ENCODE peak calls at places on chromosomes 1 and 21, in four cellular contexts. R, O, I and Q are unnamed samples.

GRCh38 chr1:182616130-182617074 is 12.2 kb upstream of the RGS16 start:
- DNase-seq in R (peak; percentile 74), O (no peak), I (peak; percentile 70), Q (peak; percentile 17)

GRCh38 chr1:221411283-221411682 is 330.6 kb downstream of the DUSP10 start:
- DNase-seq in R (no peak), O (no peak), I (no peak), Q (peak; percentile 85)

GRCh38 chr1:184535191-184535970 is 148.6 kb downstream of the C1orf21 start:
- DNase-seq in R (no peak), O (no peak), I (no peak), Q (peak; percentile 55)

GRCh38 chr21:30831194-30831765 is 1.7 kb upstream of the KRTAP7-1 start:
- DNase-seq in R (peak; percentile 21), O (peak; percentile 3), I (peak; percentile 77), Q (no peak)

GRCh38 chr21:36773111-36773510 is 74.2 kb downstream of the SIM2 start:
- DNase-seq in R (no peak), O (no peak), I (no peak), Q (peak; percentile 26)

GRCh38 chr21:35102488-35103407 is 53.6 kb upstream of the RUNX1 start:
- DNase-seq in R (no peak), O (no peak), I (no peak), Q (no peak)

GRCh38 chr1:151816964-151817730 is 11.9 kb upstream of the LINGO4 start:
- DNase-seq in R (no peak), O (no peak), I (no peak), Q (no peak)

GRCh38 chr1:188241629-188242028 is 1412.9 kb downstream of the PLA2G4A start:
- DNase-seq in R (no peak), O (no peak), I (no peak), Q (no peak)

GRCh38 chr1:91007827-91008226 is 14.0 kb downstream of the ZNF644 start:
- DNase-seq in R (no peak), O (no peak), I (no peak), Q (no peak)

GRCh38 chr1:100308777-100309176 is 42.8 kb downstream of the RTCA start:
- DNase-seq in R (no peak), O (no peak), I (no peak), Q (peak; percentile 74)

GRCh38 chr1:55437692-55438091 is 222.5 kb upstream of the USP24 start:
- DNase-seq in R (no peak), O (no peak), I (no peak), Q (no peak)

GRCh38 chr1:3910049-3910731 is 10.1 kb upstream of the C1orf174 start:
- DNase-seq in R (no peak), O (no peak), I (no peak), Q (no peak)

GRCh38 chr1:28680141-28680540 is 11.6 kb downstream of the GMEB1 start:
- DNase-seq in R (no peak), O (no peak), I (no peak), Q (no peak)

GRCh38 chr1:225738763-225739162 is 38.9 kb upstream of the SRP9 start:
- DNase-seq in R (no peak), O (no peak), I (no peak), Q (no peak)

GRCh38 chr1:53737648-53738204 is 1.2 kb downstream of the GLIS1 start:
- DNase-seq in R (peak; percentile 63), O (no peak), I (peak; percentile 72), Q (peak; percentile 13)

GRCh38 chr1:81600878-81601658 is 199.7 kb upstream of the ADGRL2 start:
- DNase-seq in R (peak; percentile 17), O (no peak), I (no peak), Q (no peak)

GRCh38 chr1:236207121-236207520 is 64.8 kb downstream of the GPR137B start:
- DNase-seq in R (no peak), O (no peak), I (no peak), Q (no peak)

GRCh38 chr1:227919916-227920315 is 27.8 kb downstream of the WNT9A start:
- DNase-seq in R (peak; percentile 87), O (no peak), I (no peak), Q (no peak)

GRCh38 chr1:77536813-77537212 is 145.6 kb downstream of the ZZZ3 start:
- DNase-seq in R (no peak), O (peak; percentile 88), I (no peak), Q (peak; percentile 81)

GRCh38 chr1:112759228-112759627 is 44.1 kb upstream of the PPM1J start:
- DNase-seq in R (no peak), O (no peak), I (no peak), Q (no peak)

GRCh38 chr1:182003953-182004586 is 57.4 kb downstream of the ZNF648 start:
- DNase-seq in R (peak; percentile 6), O (no peak), I (no peak), Q (no peak)

GRCh38 chr1:67632811-67633478 is 52.1 kb upstream of the GADD45A start:
- DNase-seq in R (peak; percentile 12), O (no peak), I (peak; percentile 17), Q (no peak)

GRCh38 chr1:241475688-241476087 is 43.9 kb downstream of the FH start:
- DNase-seq in R (no peak), O (no peak), I (no peak), Q (peak; percentile 51)

GRCh38 chr1:211515090-211516023 is 23.4 kb upstream of the RD3 start:
- DNase-seq in R (peak; percentile 94), O (peak; percentile 93), I (peak; percentile 91), Q (peak; percentile 72)

GRCh38 chr1:160705176-160705745 is 6.4 kb downstream of the CD48 start:
- DNase-seq in R (no peak), O (no peak), I (no peak), Q (no peak)

GRCh38 chr1:193905288-193906085 is 719.1 kb upstream of the B3GALT2 start:
- DNase-seq in R (no peak), O (no peak), I (no peak), Q (no peak)

GRCh38 chr1:67575861-67576260 is 109.1 kb upstream of the GADD45A start:
- DNase-seq in R (no peak), O (no peak), I (no peak), Q (peak; percentile 54)

GRCh38 chr1:161816201-161816600 is 50.1 kb downstream of the ATF6 start:
- DNase-seq in R (peak; percentile 3), O (no peak), I (no peak), Q (no peak)

GRCh38 chr21:42175110-42175710 is 43.7 kb upstream of the ABCG1 start:
- DNase-seq in R (no peak), O (no peak), I (no peak), Q (no peak)

GRCh38 chr1:82160036-82160435 is 359.3 kb downstream of the ADGRL2 start:
- DNase-seq in R (no peak), O (no peak), I (no peak), Q (no peak)

GRCh38 chr1:246107516-246108277 is 399.4 kb downstream of the SMYD3 start:
- DNase-seq in R (peak; percentile 57), O (no peak), I (no peak), Q (peak; percentile 30)

GRCh38 chr1:226052061-226052460 is 10.5 kb upstream of the H3-3A start:
- DNase-seq in R (no peak), O (no peak), I (no peak), Q (no peak)

GRCh38 chr1:233908092-233908491 is 3.6 kb downstream of the SLC35F3 start:
- DNase-seq in R (no peak), O (no peak), I (no peak), Q (no peak)

GRCh38 chr1:103197266-103197665 is 88.9 kb upstream of the COL11A1 start:
- DNase-seq in R (no peak), O (no peak), I (no peak), Q (no peak)
- TF ChIP-seq POLR2AphosphoS5 in R (no peak), O (no peak), I (no peak), Q (no peak)

DNA sequence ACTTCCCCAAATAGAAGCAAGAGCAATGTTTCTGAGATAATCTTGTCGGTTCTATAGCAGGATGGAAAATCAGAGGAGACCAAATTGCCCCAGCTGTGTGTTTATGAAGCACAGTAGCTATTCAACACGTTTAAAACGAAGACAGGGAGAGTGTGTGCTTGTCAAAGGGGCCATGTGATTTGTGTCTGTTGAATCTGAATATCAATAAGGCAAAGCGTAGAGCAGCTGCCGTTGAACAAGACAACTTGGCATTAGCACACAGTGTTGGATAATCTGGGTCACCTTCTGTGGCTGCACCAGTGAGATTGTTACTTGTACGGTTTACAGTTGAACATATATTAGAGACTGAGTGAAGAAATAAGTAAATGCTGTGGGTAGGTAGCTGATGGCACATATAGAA is 1.0 kb downstream of the CRB1 start:
- DNase-seq in R (no peak), O (no peak), I (no peak), Q (no peak)
- H3K9ac ChIP-seq in R (no peak overlapping the region), O (no peak overlapping the region), I (no peak overlapping the region), Q (no peak overlapping the region)

DNA sequence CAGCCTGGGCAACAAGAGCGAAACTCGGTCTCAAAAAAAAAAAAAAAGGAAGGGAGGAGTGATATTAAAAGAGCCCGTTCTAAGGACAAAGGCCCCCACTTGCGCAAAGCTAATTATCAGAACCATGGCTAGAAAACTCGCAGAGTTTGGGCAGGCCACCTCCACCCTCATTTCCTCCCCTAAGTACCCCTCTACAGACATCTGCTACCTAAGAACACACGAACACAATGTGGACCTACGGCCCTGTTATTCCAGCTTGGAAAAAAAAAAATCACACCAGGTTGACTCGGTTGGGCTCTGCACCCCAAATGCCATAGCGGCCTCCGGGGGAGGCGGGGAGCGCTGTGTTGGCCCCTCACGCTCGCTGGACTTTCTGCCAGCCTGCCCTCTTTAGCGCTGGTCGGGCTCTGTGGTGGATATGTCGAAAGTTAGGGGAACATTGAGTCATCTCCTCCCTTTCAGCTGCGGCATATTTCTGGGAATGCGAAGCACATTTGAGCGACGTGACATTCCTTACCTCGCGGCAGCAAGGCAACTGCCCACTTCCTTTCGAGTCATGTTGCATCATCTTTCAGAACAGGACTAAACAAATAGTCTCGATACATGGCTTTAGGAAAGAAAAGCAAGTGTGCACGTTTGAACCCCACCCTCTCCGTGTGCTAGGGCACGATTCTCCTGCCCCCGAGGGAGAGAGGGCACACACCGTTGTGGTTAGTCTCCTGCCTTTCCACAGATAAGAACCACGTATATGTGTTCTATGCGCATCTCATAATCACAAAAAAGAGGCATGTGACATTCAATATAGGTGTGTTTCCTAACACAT is 106.1 kb upstream of the SLC45A1 start:
- DNase-seq in R (no peak), O (peak; percentile 96), I (no peak), Q (peak; percentile 92)
- TF ChIP-seq MAX in R (peak; percentile 67), O (no peak), I (no peak), Q (no peak)

GRCh38 chr21:45318556-45319341 is 31.1 kb upstream of the POFUT2 start:
- DNase-seq in R (no peak), O (peak; percentile 40), I (no peak), Q (peak; percentile 93)
- TF ChIP-seq POLR2AphosphoS5 in R (no peak), O (peak; percentile 27), I (no peak), Q (peak; percentile 63)